ENCODE peak calls at places on chromosomes 7 and 10, in four cellular contexts. H is tibial nerve, N is left lung, L is dorsolateral prefrontal cortex. O is an unnamed sample.

GRCh38 chr7:22726849-22727792 is at the start of gene IL6:
- DNase-seq in H (peak), N (peak), L (no peak), O (peak)

GRCh38 chr10:62817120-62817762 is 1.1 kb upstream of the EGR2 start:
- DNase-seq in H (no peak), N (peak), L (peak), O (peak)

GRCh38 chr7:73872056-73872908 is 11.3 kb downstream of the TMEM270 start:
- DNase-seq in H (no peak), N (no peak), L (no peak), O (no peak)

GRCh38 chr7:22001345-22002004 is 55.8 kb upstream of the CDCA7L start:
- DNase-seq in H (no peak), N (no peak), L (no peak), O (peak)

GRCh38 chr10:129972966-129973673 is 9.0 kb upstream of the EBF3 start:
- DNase-seq in H (no peak), N (no peak), L (no peak), O (no peak)

GRCh38 chr7:73423519-73424485 is 9.8 kb upstream of the FZD9 start:
- DNase-seq in H (no peak), N (no peak), L (no peak), O (peak)

GRCh38 chr7:2003931-2004812 is 228.6 kb downstream of the MAD1L1 start:
- DNase-seq in H (no peak), N (no peak), L (no peak), O (no peak)

GRCh38 chr7:155360495-155361362 is 63.1 kb downstream of the INSIG1 start:
- DNase-seq in H (no peak), N (no peak), L (no peak), O (no peak)

GRCh38 chr10:72567884-72568283 is 58.0 kb downstream of the MICU1 start:
- DNase-seq in H (no peak), N (no peak), L (no peak), O (peak)

GRCh38 chr10:15562116-15562515 is 157.6 kb downstream of the ITGA8 start:
- DNase-seq in H (no peak), N (no peak), L (no peak), O (no peak)

GRCh38 chr10:124419635-124420034 is 912 bp upstream of the OAT start:
- DNase-seq in H (no peak), N (no peak), L (no peak), O (no peak)

GRCh38 chr10:124417846-124418725 is 637 bp downstream of the OAT start:
- DNase-seq in H (peak), N (peak), L (peak), O (peak)

GRCh38 chr10:124420254-124420653 is 1.5 kb upstream of the OAT start:
- DNase-seq in H (no peak), N (no peak), L (no peak), O (no peak)

GRCh38 chr10:124416733-124417132 is 2.0 kb downstream of the OAT start:
- DNase-seq in H (no peak), N (no peak), L (no peak), O (no peak)

GRCh38 chr10:124418726-124419501 is at the start of gene OAT:
- DNase-seq in H (peak), N (peak), L (peak), O (peak)
- TF ChIP-seq CTCF in H (peak), N (no peak), L (peak), O (no peak)

DNA sequence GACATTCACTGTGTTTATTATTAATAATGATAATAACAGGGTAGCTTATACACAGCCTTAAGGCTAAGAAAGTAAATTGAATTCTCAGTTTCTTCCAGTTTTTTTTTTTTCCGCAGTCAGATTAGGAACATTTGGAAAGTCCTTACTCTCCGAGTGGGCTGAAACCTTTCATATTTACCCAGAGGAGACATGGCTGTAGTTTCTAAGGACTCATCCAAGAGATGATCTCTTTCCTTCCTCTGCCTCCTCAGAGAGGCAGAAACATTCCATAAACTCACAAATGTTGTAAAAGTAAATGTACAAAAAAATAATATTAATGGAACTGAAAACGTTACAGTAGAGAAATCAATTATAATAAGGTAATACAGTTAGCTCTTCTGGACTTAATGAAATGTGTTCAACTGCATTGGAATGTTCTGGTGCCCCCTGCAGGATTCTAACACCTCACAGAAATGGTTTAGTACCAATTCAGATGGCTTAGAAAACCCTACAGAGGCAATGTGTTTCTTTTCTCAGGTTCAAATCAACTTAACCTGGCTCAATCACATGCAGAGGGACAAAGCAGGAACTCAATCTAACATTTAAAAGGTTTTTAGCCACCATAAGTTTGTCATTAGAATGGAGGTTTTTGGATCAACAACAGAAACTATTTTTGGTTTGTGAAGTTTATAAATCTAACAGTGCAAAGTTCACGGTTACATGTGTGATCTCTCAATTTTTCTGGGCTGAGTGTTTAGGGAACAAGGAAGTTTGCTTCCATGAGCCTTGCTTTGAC is 71.7 kb downstream of the ICA1 start:
- DNase-seq in H (peak), N (no peak), L (peak), O (peak)
- TF ChIP-seq CTCF in H (peak), N (peak), L (peak), O (peak)

GRCh38 chr10:17229967-17230682 is 2.1 kb downstream of the VIM start:
- DNase-seq in H (peak), N (peak), L (no peak), O (peak)
- TF ChIP-seq CTCF in H (no peak), N (peak), L (no peak), O (no peak)

DNA sequence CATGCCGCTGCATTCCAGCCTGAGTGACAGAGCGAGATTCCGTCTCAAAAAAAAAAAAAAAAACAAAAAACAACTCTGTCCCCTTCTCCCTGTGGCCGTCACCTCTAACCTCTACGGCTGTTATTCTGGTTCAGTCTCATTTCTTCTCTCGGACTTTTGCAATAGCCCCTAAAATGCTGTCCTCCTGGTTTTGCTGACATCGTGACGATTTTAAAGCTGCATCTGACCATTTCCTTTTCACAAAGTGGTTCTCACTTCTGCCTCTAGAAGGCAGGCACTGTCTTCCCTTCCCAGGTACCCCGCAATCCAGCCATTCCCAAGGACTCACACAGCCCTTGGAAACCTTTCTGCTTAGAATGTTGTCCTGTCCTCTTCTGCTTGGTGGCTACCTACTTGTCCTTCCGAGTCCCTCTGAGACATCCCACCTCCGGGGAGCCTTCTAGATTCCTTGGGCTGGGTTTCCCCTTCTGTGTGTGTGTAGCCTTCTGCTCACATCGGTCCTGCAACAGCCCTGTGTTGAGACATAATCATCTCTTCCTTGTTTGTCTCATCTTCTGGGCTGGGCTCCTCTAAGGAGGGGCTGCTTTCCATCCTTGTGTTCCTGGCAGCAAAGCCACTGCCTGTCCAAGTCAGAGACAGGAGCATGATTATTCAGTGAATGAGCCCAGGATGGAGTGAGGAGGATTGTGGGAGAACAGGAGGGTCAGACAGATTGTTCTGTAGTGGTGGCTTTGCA is 83.1 kb downstream of the GRK5 start:
- DNase-seq in H (no peak), N (no peak), L (no peak), O (no peak)
- TF ChIP-seq CTCF in H (no peak), N (no peak), L (no peak), O (peak)

DNA sequence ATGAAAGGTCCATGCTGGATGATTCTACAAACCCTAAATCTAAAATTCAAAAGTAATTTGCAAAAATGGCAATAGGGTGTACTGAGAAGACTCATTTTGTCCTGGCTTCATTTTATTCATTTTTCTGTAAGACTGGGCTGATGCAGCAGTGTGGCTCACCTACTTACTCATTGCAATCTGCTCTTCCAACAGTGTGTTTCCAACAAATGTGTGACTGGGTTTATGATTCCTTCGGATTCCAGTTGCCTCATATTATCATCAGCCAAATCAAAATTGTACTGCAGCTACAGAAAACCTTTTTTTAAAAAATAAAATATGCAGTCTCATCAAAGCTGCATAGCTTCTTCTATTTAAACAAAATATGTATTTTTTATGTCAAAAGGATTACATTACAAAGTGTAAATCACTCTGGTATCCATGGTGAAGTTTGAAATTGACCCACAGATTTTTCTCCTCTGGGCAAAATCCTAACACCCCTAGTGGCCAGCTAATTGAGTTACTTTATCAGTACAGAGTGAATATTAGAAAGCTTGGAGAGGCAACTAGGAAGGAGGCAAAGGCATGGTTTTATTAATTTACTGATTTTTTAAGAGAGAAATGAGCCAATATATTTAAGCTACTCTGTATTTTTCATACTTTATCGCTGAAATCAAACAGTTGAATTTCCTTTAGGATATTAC is 390.3 kb downstream of the MAGI2 start:
- DNase-seq in H (no peak), N (no peak), L (no peak), O (no peak)
- TF ChIP-seq CTCF in H (no peak), N (no peak), L (no peak), O (no peak)

GRCh38 chr7:107564553-107565298 is 955 bp downstream of the DUS4L start:
- DNase-seq in H (no peak), N (no peak), L (no peak), O (no peak)
- TF ChIP-seq CTCF in H (no peak), N (no peak), L (no peak), O (no peak)

GRCh38 chr7:39493929-39494328 is 72.3 kb upstream of the YAE1 start:
- DNase-seq in H (no peak), N (no peak), L (no peak), O (no peak)
- TF ChIP-seq CTCF in H (no peak), N (no peak), L (no peak), O (no peak)

DNA sequence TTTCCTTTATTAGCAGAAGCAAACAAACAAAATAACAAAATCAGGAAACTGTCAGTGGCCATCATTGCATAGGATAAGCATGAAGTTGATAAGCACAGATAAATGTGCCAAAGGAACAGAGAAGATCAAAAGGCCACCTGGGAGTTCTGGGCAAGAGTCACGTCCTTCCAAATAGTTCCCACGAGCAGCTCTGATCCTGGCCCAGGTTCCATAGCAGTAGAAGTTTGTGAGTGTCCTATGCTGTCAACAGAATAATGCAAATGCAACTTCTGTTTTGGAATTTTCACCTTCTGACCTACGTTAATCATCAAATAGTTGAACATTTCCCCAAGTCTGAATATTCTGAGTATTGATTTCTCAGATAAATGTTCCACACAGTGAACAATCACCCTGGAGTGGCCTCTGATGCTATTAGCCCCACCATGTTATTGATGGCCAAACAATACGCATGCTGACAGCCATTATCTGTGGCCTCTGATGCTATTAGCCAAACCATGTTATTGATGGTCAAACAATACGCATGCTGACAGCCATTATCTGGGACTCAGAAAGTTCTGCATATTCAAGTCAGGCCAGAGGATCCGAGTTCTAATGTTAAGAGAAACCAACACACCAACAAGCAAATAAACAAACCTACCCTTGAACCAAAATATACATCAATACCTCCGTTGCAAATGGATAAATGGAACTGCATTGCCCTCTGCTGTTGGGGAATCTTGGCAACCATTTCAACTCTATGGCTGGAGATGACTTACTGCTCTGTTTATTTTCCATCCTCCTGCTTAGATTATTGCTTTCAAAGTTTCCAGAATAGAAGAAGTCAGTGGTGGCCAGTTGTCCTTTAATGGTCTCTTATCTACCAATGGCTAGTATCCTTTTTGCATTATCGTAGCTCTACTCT is 63.3 kb downstream of the MRC1 start:
- DNase-seq in H (no peak), N (no peak), L (peak), O (no peak)
- TF ChIP-seq CTCF in H (no peak), N (no peak), L (no peak), O (peak)

O was measured in GM10248.